ENCODE peak calls at places on chromosomes 7 and 10, in nine cellular contexts. A is astrocyte, Y is PC-3, K is GM12878, L is MM.1S, D is GM23338, B is neural progenitor cell, N is hepatocyte, W is HCT116. S is an unnamed sample.

GRCh38 chr7:43522406-43523156 is 60.3 kb upstream of the STK17A start:
- DNase-seq in N (no peak), A (peak; percentile 94), D (no peak), L (no peak), K (no peak), W (no peak), B (no peak), Y (peak; percentile 2), S (no peak)

GRCh38 chr10:71433116-71433982 is 36.6 kb downstream of the CDH23 start:
- DNase-seq in A (no peak), L (no peak), D (no peak), W (no peak), B (no peak), N (no peak), Y (no peak), K (no peak), S (no peak)

GRCh38 chr10:123583639-123584418 is 82.3 kb upstream of the GPR26 start:
- DNase-seq in Y (peak; percentile 70), A (peak; percentile 37), W (peak; percentile 63), B (peak; percentile 92), D (peak; percentile 97), K (no peak), L (no peak), N (peak; percentile 96), S (no peak)

GRCh38 chr10:71478173-71478572 is 81.5 kb downstream of the CDH23 start:
- DNase-seq in L (no peak), B (no peak), D (no peak), Y (no peak), K (no peak), A (no peak), N (no peak), W (no peak), S (no peak)

GRCh38 chr10:100364147-100364546 is 17.1 kb downstream of the SCD start:
- DNase-seq in Y (no peak), D (no peak), L (no peak), N (no peak), W (no peak), B (no peak), K (no peak), A (peak; percentile 25), S (no peak)

GRCh38 chr10:133196221-133196920 is 33.6 kb upstream of the UTF1 start:
- DNase-seq in K (no peak), A (no peak), B (no peak), Y (no peak), L (no peak), D (no peak), N (no peak), W (no peak), S (no peak)

GRCh38 chr7:41256186-41256945 is 446.5 kb downstream of the INHBA start:
- DNase-seq in W (no peak), K (no peak), B (no peak), L (no peak), Y (no peak), A (peak; percentile 39), D (no peak), N (no peak), S (no peak)

GRCh38 chr10:127979017-127979416 is 72.1 kb downstream of the PTPRE start:
- DNase-seq in D (no peak), N (no peak), A (no peak), Y (no peak), K (no peak), L (no peak), W (no peak), B (no peak), S (no peak)

GRCh38 chr7:18212788-18213187 is 185.1 kb upstream of the PRPS1L1 start:
- DNase-seq in A (peak; percentile 44), D (no peak), K (no peak), B (no peak), Y (no peak), L (no peak), N (peak; percentile 21), W (no peak), S (no peak)

DNA sequence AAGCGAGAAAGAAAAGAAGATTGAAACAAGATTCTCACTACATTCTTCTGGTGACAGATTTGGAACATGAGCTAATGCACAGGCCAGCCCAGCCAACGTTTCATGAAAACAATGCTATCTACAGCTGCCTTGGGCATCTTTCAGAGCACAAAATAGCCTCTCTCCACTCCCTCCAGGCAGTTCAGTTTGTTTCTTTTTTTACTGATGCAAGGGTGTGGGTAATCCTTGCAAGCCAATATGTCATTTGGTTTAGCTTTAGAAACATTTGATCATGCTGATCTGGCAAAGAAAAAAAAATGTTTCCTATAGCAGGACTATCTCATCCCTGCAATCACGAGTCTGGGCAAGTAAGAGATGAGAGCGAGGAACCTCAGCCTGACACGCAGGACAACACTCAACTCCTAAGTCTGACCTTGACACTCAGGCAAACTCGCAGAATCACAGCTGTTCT is 35.9 kb downstream of the SVIL start:
- DNase-seq in N (no peak), Y (no peak), B (no peak), D (no peak), W (no peak), L (no peak), K (no peak), A (peak; percentile 57), S (no peak)
- H3K4me2 ChIP-seq in N (no peak overlapping the region), Y (no peak overlapping the region), B (no peak overlapping the region), D (no peak overlapping the region), W (no peak overlapping the region), L (no peak overlapping the region), K (no peak overlapping the region), A (no peak overlapping the region), S (no peak overlapping the region)

DNA sequence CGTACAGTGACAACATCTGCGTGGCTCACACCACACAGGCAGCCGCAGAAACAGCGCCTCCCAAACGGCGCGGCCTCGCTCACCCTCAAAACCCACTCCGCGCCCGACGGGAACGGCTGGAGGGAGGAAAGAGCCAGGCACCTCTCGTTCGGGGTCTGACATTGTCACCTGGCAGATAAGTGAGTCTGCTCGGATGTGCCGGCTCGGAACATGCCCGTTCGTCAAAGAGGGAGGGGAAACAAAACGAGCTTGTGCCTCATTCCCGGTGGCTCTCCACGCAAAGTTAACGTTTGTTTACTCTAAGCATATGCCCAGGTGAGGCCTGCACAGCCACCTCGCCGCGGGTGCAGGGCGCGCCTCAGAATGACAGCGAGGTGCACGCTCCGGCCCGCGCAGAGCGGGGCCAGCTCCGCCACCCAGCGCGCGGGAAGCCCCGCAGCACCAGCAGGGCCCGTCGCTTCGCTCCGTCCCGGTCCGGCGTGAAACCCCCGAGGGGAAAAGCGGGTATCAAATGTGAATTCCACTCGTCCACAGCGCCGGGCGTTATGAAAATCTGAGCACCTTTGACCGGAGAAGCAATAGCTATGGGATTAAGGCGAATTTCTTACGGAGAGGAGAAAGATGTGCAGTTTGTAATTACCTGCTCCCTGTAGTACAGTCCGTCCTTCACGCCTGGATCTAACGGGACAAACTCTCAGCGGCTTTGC is 13.1 kb downstream of the CNPY1 start:
- DNase-seq in K (no peak), L (no peak), Y (no peak), B (peak; percentile 54), D (peak; percentile 38), W (no peak), N (no peak), A (no peak), S (no peak)
- TF ChIP-seq EZH2 in K (no peak), L (peak; percentile 8), Y (no peak), B (peak; percentile 95), D (peak; percentile 61), W (no peak), N (peak; percentile 93), A (peak; percentile 90), S (no peak)

GRCh38 chr10:103451871-103452713 is at the start of gene CALHM2:
- DNase-seq in D (peak; percentile 75), B (peak; percentile 62), K (no peak), A (no peak), Y (no peak), N (peak; percentile 77), W (no peak), L (peak; percentile 57), S (peak; percentile 76)

GRCh38 chr10:103452714-103453230 is 602 bp upstream of the CALHM2 start:
- DNase-seq in W (no peak), A (no peak), D (no peak), N (no peak), L (no peak), K (no peak), Y (no peak), B (no peak), S (no peak)

GRCh38 chr10:103455235-103455634 is 3.1 kb upstream of the CALHM2 start:
- DNase-seq in N (no peak), Y (no peak), A (no peak), B (no peak), L (no peak), K (no peak), D (no peak), W (no peak), S (no peak)

GRCh38 chr10:103456074-103456660 is 2.5 kb downstream of the CALHM1 start:
- DNase-seq in N (no peak), B (no peak), A (no peak), K (no peak), L (no peak), W (no peak), D (no peak), Y (no peak), S (no peak)

GRCh38 chr10:103454026-103454425 is 1.9 kb upstream of the CALHM2 start:
- DNase-seq in L (no peak), B (no peak), Y (no peak), A (no peak), K (no peak), N (no peak), W (no peak), D (no peak), S (no peak)
- H3K4me2 ChIP-seq in L (no peak overlapping the region), B (no peak overlapping the region), Y (no peak overlapping the region), A (no peak overlapping the region), K (no peak overlapping the region), N (no peak overlapping the region), W (no peak overlapping the region), D (no peak overlapping the region), S (no peak overlapping the region)

DNA sequence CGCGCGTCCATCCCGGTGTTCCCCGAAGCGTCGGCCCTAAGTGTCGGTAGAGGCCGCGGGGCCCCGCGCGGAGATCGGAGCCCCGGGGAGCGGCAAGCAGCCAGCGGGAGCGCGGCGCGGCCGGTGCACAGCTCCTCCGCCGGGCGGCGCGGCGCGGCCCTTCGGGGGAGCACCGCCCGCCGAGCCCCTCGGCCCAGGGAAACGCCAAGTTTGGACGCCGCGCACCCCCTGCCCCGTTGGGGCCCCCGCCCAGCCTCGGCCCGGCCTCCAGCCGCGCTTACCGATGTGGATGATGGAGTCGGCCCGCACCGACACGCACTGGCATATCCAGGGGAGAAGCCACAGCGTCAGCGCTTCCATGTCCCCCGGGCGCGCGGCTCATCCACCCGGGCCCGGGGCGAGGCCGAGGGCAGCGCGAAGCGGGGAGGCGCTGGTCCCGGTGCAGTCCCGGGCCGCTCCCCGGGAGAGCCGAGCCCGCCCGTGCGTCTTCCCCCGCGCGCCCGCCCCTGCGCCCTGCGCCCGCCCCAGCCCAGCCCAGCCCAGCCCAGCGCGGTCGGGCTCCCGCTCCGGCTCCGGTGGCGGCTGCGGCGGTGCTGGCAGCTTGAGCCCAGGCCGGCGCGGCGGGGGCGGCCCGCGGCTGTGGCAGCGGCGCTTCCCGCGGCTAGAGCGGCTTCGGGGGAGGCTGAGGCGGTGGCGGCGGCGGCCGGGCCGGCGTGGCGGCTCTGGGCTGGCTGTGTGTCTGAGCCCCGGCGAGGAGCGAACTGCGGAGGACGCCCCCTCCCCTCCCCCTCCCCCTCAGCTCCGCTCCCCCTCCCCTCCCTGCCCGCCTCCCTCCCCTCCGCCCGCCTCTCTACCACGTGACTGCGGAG is at the start of gene GRID1:
- DNase-seq in D (peak; percentile 69), W (no peak), N (peak; percentile 62), A (no peak), K (no peak), B (peak; percentile 83), L (peak; percentile 47), Y (no peak), S (no peak)
- TF ChIP-seq EZH2 in D (peak; percentile 69), W (no peak), N (peak; percentile 77), A (peak; percentile 87), K (no peak), B (peak; percentile 67), L (no peak), Y (peak; percentile 88), S (no peak)

GRCh38 chr10:102269017-102269416 is 23.7 kb downstream of the GBF1 start:
- DNase-seq in L (no peak), W (no peak), K (no peak), B (no peak), D (no peak), Y (no peak), N (no peak), A (no peak), S (no peak)
- H3K4me2 ChIP-seq in L (no peak overlapping the region), W (no peak overlapping the region), K (no peak overlapping the region), B (no peak overlapping the region), D (no peak overlapping the region), Y (no peak overlapping the region), N (no peak overlapping the region), A (no peak overlapping the region), S (no peak overlapping the region)